ENCODE peak calls at places on chromosomes 1 and 21, in six cellular contexts. One of them, this sample, is unnamed.

GRCh38 chr1:107394301-107394700 is 253.5 kb downstream of the NTNG1 start:
- DNase-seq in CD8-positive, alpha-beta T cell: no peak
- DNase-seq in astrocyte of the cerebellum: no peak
- DNase-seq in fibroblast of lung: no peak
- DNase-seq in iris pigment epithelial cell: no peak
- DNase-seq in stimulated activated CD4-positive, alpha-beta T cell treated with anti-CD3 and anti-CD28 coated beads, Interleukin-4, amount 100 ng/mL, for 4 hours: no peak
- DNase-seq in this sample: no peak

GRCh38 chr1:101239095-101240040 is 2.5 kb downstream of the S1PR1 start:
- DNase-seq in CD8-positive, alpha-beta T cell: peak; percentile 46
- DNase-seq in stimulated activated CD4-positive, alpha-beta T cell treated with anti-CD3 and anti-CD28 coated beads, Interleukin-4, amount 100 ng/mL, for 4 hours: peak; percentile 38
- DNase-seq in astrocyte of the cerebellum: no peak
- DNase-seq in iris pigment epithelial cell: no peak
- DNase-seq in fibroblast of lung: no peak
- DNase-seq in this sample: no peak

GRCh38 chr1:2228684-2229031 is 539 bp downstream of the SKI start:
- DNase-seq in fibroblast of lung: no peak
- DNase-seq in astrocyte of the cerebellum: no peak
- DNase-seq in CD8-positive, alpha-beta T cell: no peak
- DNase-seq in iris pigment epithelial cell: peak; percentile 45
- DNase-seq in stimulated activated CD4-positive, alpha-beta T cell treated with anti-CD3 and anti-CD28 coated beads, Interleukin-4, amount 100 ng/mL, for 4 hours: no peak
- DNase-seq in this sample: no peak

GRCh38 chr1:23383547-23384311 is 14.1 kb upstream of the ZNF436 start:
- DNase-seq in stimulated activated CD4-positive, alpha-beta T cell treated with anti-CD3 and anti-CD28 coated beads, Interleukin-4, amount 100 ng/mL, for 4 hours: no peak
- DNase-seq in astrocyte of the cerebellum: no peak
- DNase-seq in CD8-positive, alpha-beta T cell: no peak
- DNase-seq in iris pigment epithelial cell: no peak
- DNase-seq in fibroblast of lung: no peak
- DNase-seq in this sample: no peak

GRCh38 chr1:23799570-23800395 is 771 bp downstream of the GALE start:
- DNase-seq in CD8-positive, alpha-beta T cell: no peak
- DNase-seq in stimulated activated CD4-positive, alpha-beta T cell treated with anti-CD3 and anti-CD28 coated beads, Interleukin-4, amount 100 ng/mL, for 4 hours: no peak
- DNase-seq in astrocyte of the cerebellum: no peak
- DNase-seq in fibroblast of lung: peak; percentile 83
- DNase-seq in iris pigment epithelial cell: peak; percentile 82
- DNase-seq in this sample: no peak

GRCh38 chr1:5918275-5918649 is 74.0 kb downstream of the NPHP4 start:
- DNase-seq in astrocyte of the cerebellum: no peak
- DNase-seq in CD8-positive, alpha-beta T cell: no peak
- DNase-seq in stimulated activated CD4-positive, alpha-beta T cell treated with anti-CD3 and anti-CD28 coated beads, Interleukin-4, amount 100 ng/mL, for 4 hours: no peak
- DNase-seq in fibroblast of lung: no peak
- DNase-seq in iris pigment epithelial cell: no peak
- DNase-seq in this sample: no peak

GRCh38 chr21:29332461-29333354 is 34.0 kb downstream of the BACH1 start:
- DNase-seq in fibroblast of lung: peak; percentile 83
- DNase-seq in astrocyte of the cerebellum: no peak
- DNase-seq in CD8-positive, alpha-beta T cell: no peak
- DNase-seq in stimulated activated CD4-positive, alpha-beta T cell treated with anti-CD3 and anti-CD28 coated beads, Interleukin-4, amount 100 ng/mL, for 4 hours: no peak
- DNase-seq in iris pigment epithelial cell: peak; percentile 89
- DNase-seq in this sample: no peak

GRCh38 chr1:25476186-25477097 is 45.7 kb downstream of the MACO1 start:
- DNase-seq in CD8-positive, alpha-beta T cell: no peak
- DNase-seq in iris pigment epithelial cell: no peak
- DNase-seq in astrocyte of the cerebellum: no peak
- DNase-seq in fibroblast of lung: no peak
- DNase-seq in stimulated activated CD4-positive, alpha-beta T cell treated with anti-CD3 and anti-CD28 coated beads, Interleukin-4, amount 100 ng/mL, for 4 hours: no peak
- DNase-seq in this sample: no peak

GRCh38 chr1:232968965-232969364 is 18.6 kb downstream of the NTPCR start:
- DNase-seq in astrocyte of the cerebellum: peak; percentile 76
- DNase-seq in CD8-positive, alpha-beta T cell: no peak
- DNase-seq in iris pigment epithelial cell: peak; percentile 88
- DNase-seq in fibroblast of lung: peak; percentile 90
- DNase-seq in stimulated activated CD4-positive, alpha-beta T cell treated with anti-CD3 and anti-CD28 coated beads, Interleukin-4, amount 100 ng/mL, for 4 hours: no peak
- DNase-seq in this sample: no peak

GRCh38 chr1:8120693-8121260 is 94.7 kb upstream of the ERRFI1 start:
- DNase-seq in stimulated activated CD4-positive, alpha-beta T cell treated with anti-CD3 and anti-CD28 coated beads, Interleukin-4, amount 100 ng/mL, for 4 hours: no peak
- DNase-seq in iris pigment epithelial cell: peak; percentile 76
- DNase-seq in CD8-positive, alpha-beta T cell: no peak
- DNase-seq in astrocyte of the cerebellum: no peak
- DNase-seq in fibroblast of lung: peak; percentile 74
- DNase-seq in this sample: no peak

GRCh38 chr1:203044546-203044975 is 18.3 kb downstream of the PPFIA4 start:
- DNase-seq in astrocyte of the cerebellum: no peak
- DNase-seq in stimulated activated CD4-positive, alpha-beta T cell treated with anti-CD3 and anti-CD28 coated beads, Interleukin-4, amount 100 ng/mL, for 4 hours: no peak
- DNase-seq in fibroblast of lung: no peak
- DNase-seq in CD8-positive, alpha-beta T cell: no peak
- DNase-seq in iris pigment epithelial cell: no peak
- DNase-seq in this sample: no peak

GRCh38 chr1:160083968-160084770 is 2.8 kb downstream of the KCNJ9 start:
- DNase-seq in iris pigment epithelial cell: peak; percentile 31
- DNase-seq in fibroblast of lung: peak; percentile 29
- DNase-seq in stimulated activated CD4-positive, alpha-beta T cell treated with anti-CD3 and anti-CD28 coated beads, Interleukin-4, amount 100 ng/mL, for 4 hours: peak; percentile 77
- DNase-seq in astrocyte of the cerebellum: no peak
- DNase-seq in CD8-positive, alpha-beta T cell: peak; percentile 62
- DNase-seq in this sample: peak; percentile 16

GRCh38 chr1:31135973-31136600 is 70.6 kb upstream of the PUM1 start:
- DNase-seq in stimulated activated CD4-positive, alpha-beta T cell treated with anti-CD3 and anti-CD28 coated beads, Interleukin-4, amount 100 ng/mL, for 4 hours: no peak
- DNase-seq in iris pigment epithelial cell: no peak
- DNase-seq in astrocyte of the cerebellum: no peak
- DNase-seq in fibroblast of lung: peak; percentile 28
- DNase-seq in CD8-positive, alpha-beta T cell: no peak
- DNase-seq in this sample: no peak

GRCh38 chr1:242005866-242006565 is 7.1 kb upstream of the MAP1LC3C start:
- DNase-seq in fibroblast of lung: peak; percentile 71
- DNase-seq in CD8-positive, alpha-beta T cell: no peak
- DNase-seq in stimulated activated CD4-positive, alpha-beta T cell treated with anti-CD3 and anti-CD28 coated beads, Interleukin-4, amount 100 ng/mL, for 4 hours: no peak
- DNase-seq in iris pigment epithelial cell: peak; percentile 34
- DNase-seq in astrocyte of the cerebellum: no peak
- DNase-seq in this sample: no peak

This sample was measured in GDM1.